ENCODE peak calls at places on chromosomes 1 and 21, in six cellular contexts. Y is stimulated activated CD4-positive, alpha-beta T cell treated with anti-CD3 and anti-CD28 coated beads, Interleukin-12 subunit alpha, Interleukin-12 subunit beta, amount 100 ng/mL, for 4 hours; M is ELF-1; P is cardiac muscle cell; B is T-helper 9 cell; O is globus pallidus. N is an unnamed sample.

GRCh38 chr1:61461406-61462384 is 263.2 kb downstream of the TM2D1 start:
- DNase-seq in Y (no peak), M (no peak), O (no peak), P (no peak), B (no peak), N (no peak)

GRCh38 chr1:18949689-18950414 is 6.6 kb downstream of the IFFO2 start:
- DNase-seq in M (peak), P (peak), Y (no peak), B (no peak), O (peak), N (no peak)

GRCh38 chr1:117093870-117094621 is 27.5 kb downstream of the TRIM45 start:
- DNase-seq in Y (no peak), P (peak), B (no peak), M (peak), O (no peak), N (no peak)

GRCh38 chr1:205275916-205276315 is 45.6 kb downstream of the NUAK2 start:
- DNase-seq in O (no peak), P (no peak), B (no peak), Y (no peak), M (no peak), N (no peak)

GRCh38 chr1:218164111-218164929 is 120.8 kb upstream of the RRP15 start:
- DNase-seq in M (peak), Y (peak), O (no peak), B (no peak), P (peak), N (peak)

GRCh38 chr21:46052703-46053651 is 44.9 kb upstream of the COL6A2 start:
- DNase-seq in Y (peak), O (no peak), M (no peak), P (peak), B (no peak), N (peak)

GRCh38 chr1:85179517-85179916 is 21.3 kb downstream of the SYDE2 start:
- DNase-seq in M (no peak), B (no peak), P (no peak), Y (no peak), O (no peak), N (no peak)

GRCh38 chr21:37220433-37220980 is 46.6 kb downstream of the VPS26C start:
- DNase-seq in Y (peak), O (peak), P (peak), B (peak), M (no peak), N (no peak)

GRCh38 chr1:93694039-93694438 is 12.4 kb upstream of the BCAR3 start:
- DNase-seq in B (no peak), P (no peak), Y (no peak), M (no peak), O (no peak), N (no peak)

GRCh38 chr1:226638001-226638601 is 89.5 kb downstream of the STUM start:
- DNase-seq in O (no peak), Y (no peak), M (no peak), P (no peak), B (no peak), N (no peak)

N was measured in NCI-H526.